ENCODE peak calls at places on chromosome 15, in six cellular contexts. One of them, this sample, is unnamed.
A peak's percentile ranks its signal among the peaks of the same experiment; 100 is the strongest.

GRCh38 chr15:51198701-51199253 is 104.1 kb upstream of the TNFAIP8L3 start:
- DNase-seq in retinal pigment epithelial cell: no peak
- DNase-seq in tibial nerve: no peak
- DNase-seq in tibial artery: no peak
- DNase-seq in psoas muscle: no peak
- DNase-seq in astrocyte of the spinal cord: no peak
- DNase-seq in this sample: no peak

GRCh38 chr15:50144342-50145120 is 25.5 kb upstream of the ATP8B4 start:
- DNase-seq in retinal pigment epithelial cell: no peak
- DNase-seq in tibial nerve: no peak
- DNase-seq in tibial artery: no peak
- DNase-seq in psoas muscle: no peak
- DNase-seq in astrocyte of the spinal cord: no peak
- DNase-seq in this sample: no peak

GRCh38 chr15:34804113-34804512 is 8.8 kb upstream of the ACTC1 start:
- DNase-seq in retinal pigment epithelial cell: no peak
- DNase-seq in tibial nerve: no peak
- DNase-seq in tibial artery: no peak
- DNase-seq in psoas muscle: no peak
- DNase-seq in astrocyte of the spinal cord: no peak
- DNase-seq in this sample: no peak

GRCh38 chr15:73172508-73172907 is 120.2 kb downstream of the NEO1 start:
- DNase-seq in retinal pigment epithelial cell: no peak
- DNase-seq in tibial nerve: no peak
- DNase-seq in tibial artery: no peak
- DNase-seq in psoas muscle: no peak
- DNase-seq in astrocyte of the spinal cord: no peak
- DNase-seq in this sample: no peak

GRCh38 chr15:80404719-80405553 is 754 bp downstream of the ARNT2 start:
- DNase-seq in retinal pigment epithelial cell: no peak
- DNase-seq in tibial nerve: no peak
- DNase-seq in tibial artery: no peak
- DNase-seq in psoas muscle: peak; percentile 59
- DNase-seq in astrocyte of the spinal cord: peak; percentile 4
- DNase-seq in this sample: no peak

GRCh38 chr15:76073554-76073953 is 13.8 kb downstream of the TMEM266 start:
- DNase-seq in retinal pigment epithelial cell: no peak
- DNase-seq in tibial nerve: no peak
- DNase-seq in tibial artery: no peak
- DNase-seq in psoas muscle: no peak
- DNase-seq in astrocyte of the spinal cord: no peak
- DNase-seq in this sample: no peak

GRCh38 chr15:80301472-80301871 is 49.5 kb upstream of the CTXND1 start:
- DNase-seq in retinal pigment epithelial cell: no peak
- DNase-seq in tibial nerve: no peak
- DNase-seq in tibial artery: no peak
- DNase-seq in psoas muscle: no peak
- DNase-seq in astrocyte of the spinal cord: no peak
- DNase-seq in this sample: no peak

GRCh38 chr15:64841258-64842098 is at the start of gene PLEKHO2:
- DNase-seq in retinal pigment epithelial cell: peak; percentile 63
- DNase-seq in tibial nerve: peak; percentile 94
- DNase-seq in tibial artery: peak; percentile 97
- DNase-seq in psoas muscle: peak; percentile 97
- DNase-seq in astrocyte of the spinal cord: peak; percentile 97
- DNase-seq in this sample: peak; percentile 87

GRCh38 chr15:32029409-32029861 is 880 bp upstream of the CHRNA7 start:
- DNase-seq in retinal pigment epithelial cell: no peak
- DNase-seq in tibial nerve: no peak
- DNase-seq in tibial artery: no peak
- DNase-seq in psoas muscle: peak; percentile 50
- DNase-seq in astrocyte of the spinal cord: peak; percentile 1
- DNase-seq in this sample: no peak

GRCh38 chr15:28147827-28148226 is 48.7 kb upstream of the OCA2 start:
- DNase-seq in retinal pigment epithelial cell: no peak
- DNase-seq in tibial nerve: no peak
- DNase-seq in tibial artery: no peak
- DNase-seq in psoas muscle: no peak
- DNase-seq in astrocyte of the spinal cord: no peak
- DNase-seq in this sample: no peak

GRCh38 chr15:92655178-92655995 is at the start of gene FAM174B:
- DNase-seq in retinal pigment epithelial cell: no peak
- DNase-seq in tibial nerve: no peak
- DNase-seq in tibial artery: no peak
- DNase-seq in psoas muscle: peak; percentile 71
- DNase-seq in astrocyte of the spinal cord: no peak
- DNase-seq in this sample: no peak

GRCh38 chr15:82297546-82297945 is 34.9 kb downstream of the SAXO2 start:
- DNase-seq in retinal pigment epithelial cell: no peak
- DNase-seq in tibial nerve: no peak
- DNase-seq in tibial artery: no peak
- DNase-seq in psoas muscle: no peak
- DNase-seq in astrocyte of the spinal cord: no peak
- DNase-seq in this sample: no peak

GRCh38 chr15:100726426-100727190 is 124.2 kb downstream of the ASB7 start:
- DNase-seq in retinal pigment epithelial cell: no peak
- DNase-seq in tibial nerve: no peak
- DNase-seq in tibial artery: no peak
- DNase-seq in psoas muscle: no peak
- DNase-seq in astrocyte of the spinal cord: peak; percentile 57
- DNase-seq in this sample: no peak

GRCh38 chr15:41561777-41562145 is 2.7 kb downstream of the TYRO3 start:
- DNase-seq in retinal pigment epithelial cell: no peak
- DNase-seq in tibial nerve: peak; percentile 43
- DNase-seq in tibial artery: no peak
- DNase-seq in psoas muscle: peak; percentile 87
- DNase-seq in astrocyte of the spinal cord: peak; percentile 72
- DNase-seq in this sample: peak; percentile 36

GRCh38 chr15:41183580-41183979 is 47.0 kb downstream of the EXD1 start:
- DNase-seq in retinal pigment epithelial cell: no peak
- DNase-seq in tibial nerve: no peak
- DNase-seq in tibial artery: no peak
- DNase-seq in psoas muscle: no peak
- DNase-seq in astrocyte of the spinal cord: peak; percentile 1
- DNase-seq in this sample: no peak

GRCh38 chr15:45393851-45394250 is 15.5 kb upstream of the GATM start:
- DNase-seq in retinal pigment epithelial cell: no peak
- DNase-seq in tibial nerve: no peak
- DNase-seq in tibial artery: no peak
- DNase-seq in psoas muscle: no peak
- DNase-seq in astrocyte of the spinal cord: no peak
- DNase-seq in this sample: no peak

GRCh38 chr15:58309993-58310928 is 121.5 kb upstream of the LIPC start:
- DNase-seq in retinal pigment epithelial cell: no peak
- DNase-seq in tibial nerve: no peak
- DNase-seq in tibial artery: peak; percentile 69
- DNase-seq in psoas muscle: peak; percentile 57
- DNase-seq in astrocyte of the spinal cord: no peak
- DNase-seq in this sample: no peak

GRCh38 chr15:97652700-97653167 is 307.8 kb upstream of the ARRDC4 start:
- DNase-seq in retinal pigment epithelial cell: no peak
- DNase-seq in tibial nerve: no peak
- DNase-seq in tibial artery: no peak
- DNase-seq in psoas muscle: peak; percentile 54
- DNase-seq in astrocyte of the spinal cord: no peak
- DNase-seq in this sample: no peak

GRCh38 chr15:64455951-64456350 is 4.4 kb upstream of the ZNF609 start:
- DNase-seq in retinal pigment epithelial cell: peak; percentile 94
- DNase-seq in tibial nerve: no peak
- DNase-seq in tibial artery: peak; percentile 68
- DNase-seq in psoas muscle: no peak
- DNase-seq in astrocyte of the spinal cord: no peak
- DNase-seq in this sample: no peak

GRCh38 chr15:58138106-58138505 is at the start of gene AQP9:
- DNase-seq in retinal pigment epithelial cell: no peak
- DNase-seq in tibial nerve: no peak
- DNase-seq in tibial artery: no peak
- DNase-seq in psoas muscle: no peak
- DNase-seq in astrocyte of the spinal cord: no peak
- DNase-seq in this sample: no peak

GRCh38 chr15:89577776-89578115 is 2.5 kb downstream of the TICRR start:
- DNase-seq in retinal pigment epithelial cell: no peak
- DNase-seq in tibial nerve: no peak
- DNase-seq in tibial artery: no peak
- DNase-seq in psoas muscle: no peak
- DNase-seq in astrocyte of the spinal cord: no peak
- DNase-seq in this sample: no peak
- H3K4me3 ChIP-seq in retinal pigment epithelial cell: peak overlapping the region; percentile 38
- H3K4me3 ChIP-seq in tibial nerve: no peak overlapping the region
- H3K4me3 ChIP-seq in tibial artery: no peak overlapping the region
- H3K4me3 ChIP-seq in psoas muscle: no peak overlapping the region
- H3K4me3 ChIP-seq in astrocyte of the spinal cord: peak overlapping the region; percentile 10
- H3K4me3 ChIP-seq in this sample: peak overlapping the region; percentile 31

GRCh38 chr15:68552773-68553172 is 26.0 kb upstream of the CORO2B start:
- DNase-seq in retinal pigment epithelial cell: no peak
- DNase-seq in tibial nerve: no peak
- DNase-seq in tibial artery: no peak
- DNase-seq in psoas muscle: no peak
- DNase-seq in astrocyte of the spinal cord: peak; percentile 45
- DNase-seq in this sample: no peak
- TF ChIP-seq CTCF in retinal pigment epithelial cell: no peak
- TF ChIP-seq CTCF in tibial nerve: no peak
- TF ChIP-seq CTCF in tibial artery: no peak
- TF ChIP-seq CTCF in psoas muscle: no peak
- TF ChIP-seq CTCF in astrocyte of the spinal cord: no peak
- TF ChIP-seq CTCF in this sample: no peak

DNA sequence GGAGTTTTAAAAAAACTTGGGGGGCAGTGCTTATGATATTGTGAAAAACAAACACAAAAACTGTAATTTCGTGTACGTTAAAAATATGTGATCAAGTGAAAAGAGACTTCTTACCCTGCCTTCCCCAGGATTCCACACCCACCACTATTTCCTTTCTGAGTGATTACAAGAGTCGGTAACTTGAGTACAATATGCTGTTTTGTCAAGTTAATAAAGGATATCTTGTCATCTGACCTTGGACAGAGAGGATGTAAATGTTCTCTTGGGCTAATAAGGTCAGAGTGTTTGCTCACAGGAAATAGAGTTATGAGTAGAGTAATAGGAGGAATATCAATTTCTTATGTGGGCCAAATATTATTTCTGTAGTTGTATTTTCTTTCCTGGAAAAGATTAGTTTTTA is 68.1 kb downstream of the NOX5 start:
- DNase-seq in retinal pigment epithelial cell: no peak
- DNase-seq in tibial nerve: no peak
- DNase-seq in tibial artery: no peak
- DNase-seq in psoas muscle: no peak
- DNase-seq in astrocyte of the spinal cord: no peak
- DNase-seq in this sample: no peak
- H3K4me3 ChIP-seq in retinal pigment epithelial cell: no peak overlapping the region
- H3K4me3 ChIP-seq in tibial nerve: no peak overlapping the region
- H3K4me3 ChIP-seq in tibial artery: no peak overlapping the region
- H3K4me3 ChIP-seq in psoas muscle: no peak overlapping the region
- H3K4me3 ChIP-seq in astrocyte of the spinal cord: no peak overlapping the region
- H3K4me3 ChIP-seq in this sample: no peak overlapping the region

GRCh38 chr15:90818251-90819210 is 49.9 kb upstream of the FURIN start:
- DNase-seq in retinal pigment epithelial cell: no peak
- DNase-seq in tibial nerve: no peak
- DNase-seq in tibial artery: no peak
- DNase-seq in psoas muscle: no peak
- DNase-seq in astrocyte of the spinal cord: no peak
- DNase-seq in this sample: no peak
- TF ChIP-seq CTCF in retinal pigment epithelial cell: no peak
- TF ChIP-seq CTCF in tibial nerve: no peak
- TF ChIP-seq CTCF in tibial artery: no peak
- TF ChIP-seq CTCF in psoas muscle: no peak
- TF ChIP-seq CTCF in astrocyte of the spinal cord: peak; percentile 20
- TF ChIP-seq CTCF in this sample: peak; percentile 30

GRCh38 chr15:66007663-66008262 is 138.5 kb downstream of the RAB11A start:
- DNase-seq in retinal pigment epithelial cell: no peak
- DNase-seq in tibial nerve: no peak
- DNase-seq in tibial artery: no peak
- DNase-seq in psoas muscle: no peak
- DNase-seq in astrocyte of the spinal cord: no peak
- DNase-seq in this sample: no peak
- H3K4me3 ChIP-seq in retinal pigment epithelial cell: no peak overlapping the region
- H3K4me3 ChIP-seq in tibial nerve: no peak overlapping the region
- H3K4me3 ChIP-seq in tibial artery: no peak overlapping the region
- H3K4me3 ChIP-seq in psoas muscle: no peak overlapping the region
- H3K4me3 ChIP-seq in astrocyte of the spinal cord: no peak overlapping the region
- H3K4me3 ChIP-seq in this sample: no peak overlapping the region

DNA sequence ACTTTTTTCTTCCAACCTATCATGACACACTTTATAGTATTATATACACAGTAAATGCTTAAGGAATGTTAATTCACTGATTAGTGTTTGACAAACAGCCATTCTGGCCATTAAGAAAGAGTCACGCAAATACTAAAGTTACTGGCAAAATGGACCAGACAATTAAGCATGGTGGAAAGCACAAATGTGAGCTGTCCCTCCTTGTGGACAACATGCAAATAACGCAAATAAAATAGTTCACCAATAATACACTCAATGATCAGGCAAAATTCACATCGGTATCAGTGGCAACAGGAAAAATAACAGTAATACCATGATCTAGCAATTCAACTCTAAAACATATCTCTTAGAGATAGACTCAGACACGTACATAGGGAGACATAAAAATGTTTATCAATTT is 71.7 kb downstream of the NEDD4 start:
- DNase-seq in retinal pigment epithelial cell: no peak
- DNase-seq in tibial nerve: no peak
- DNase-seq in tibial artery: no peak
- DNase-seq in psoas muscle: no peak
- DNase-seq in astrocyte of the spinal cord: no peak
- DNase-seq in this sample: no peak
- TF ChIP-seq CTCF in retinal pigment epithelial cell: no peak
- TF ChIP-seq CTCF in tibial nerve: no peak
- TF ChIP-seq CTCF in tibial artery: no peak
- TF ChIP-seq CTCF in psoas muscle: no peak
- TF ChIP-seq CTCF in astrocyte of the spinal cord: no peak
- TF ChIP-seq CTCF in this sample: no peak

GRCh38 chr15:99250001-99250400 is 620 bp upstream of the TTC23 start:
- DNase-seq in retinal pigment epithelial cell: no peak
- DNase-seq in tibial nerve: no peak
- DNase-seq in tibial artery: no peak
- DNase-seq in psoas muscle: no peak
- DNase-seq in astrocyte of the spinal cord: no peak
- DNase-seq in this sample: no peak

GRCh38 chr15:99250494-99251435 is 516 bp upstream of the LRRC28 start:
- DNase-seq in retinal pigment epithelial cell: peak; percentile 96
- DNase-seq in tibial nerve: peak; percentile 98
- DNase-seq in tibial artery: peak; percentile 99
- DNase-seq in psoas muscle: peak; percentile 99
- DNase-seq in astrocyte of the spinal cord: peak; percentile 99
- DNase-seq in this sample: peak; percentile 98

GRCh38 chr15:99251436-99251821 is at the start of gene LRRC28:
- DNase-seq in retinal pigment epithelial cell: no peak
- DNase-seq in tibial nerve: no peak
- DNase-seq in tibial artery: no peak
- DNase-seq in psoas muscle: no peak
- DNase-seq in astrocyte of the spinal cord: no peak
- DNase-seq in this sample: no peak

GRCh38 chr15:99253381-99254090 is 2.3 kb downstream of the LRRC28 start:
- DNase-seq in retinal pigment epithelial cell: no peak
- DNase-seq in tibial nerve: no peak
- DNase-seq in tibial artery: no peak
- DNase-seq in psoas muscle: no peak
- DNase-seq in astrocyte of the spinal cord: peak; percentile 82
- DNase-seq in this sample: no peak

GRCh38 chr15:99252326-99252725 is 1.0 kb downstream of the LRRC28 start:
- DNase-seq in retinal pigment epithelial cell: no peak
- DNase-seq in tibial nerve: no peak
- DNase-seq in tibial artery: no peak
- DNase-seq in psoas muscle: no peak
- DNase-seq in astrocyte of the spinal cord: no peak
- DNase-seq in this sample: no peak
- H3K4me3 ChIP-seq in retinal pigment epithelial cell: peak overlapping the region; percentile 81
- H3K4me3 ChIP-seq in tibial nerve: peak overlapping the region; percentile 84
- H3K4me3 ChIP-seq in tibial artery: peak overlapping the region; percentile 89
- H3K4me3 ChIP-seq in psoas muscle: peak overlapping the region; percentile 82
- H3K4me3 ChIP-seq in astrocyte of the spinal cord: peak overlapping the region; percentile 71
- H3K4me3 ChIP-seq in this sample: peak overlapping the region; percentile 77